ENCODE peak calls at places on chromosome 6, in ten cellular contexts. U is NCI-H446; M is activated CD4-positive, alpha-beta T cell treated with anti-CD3 and anti-CD28 coated beads, Interleukin-2, amount 50 U/mL, for 24 hours; L is AG04449; S is RCC 7860; Z is foreskin fibroblast; N is AG04450; C is uterus; G is LoVo; F is GM23248. A is an unnamed sample.

GRCh38 chr6:30044630-30045029 is 16.4 kb upstream of the POLR1H start:
- DNase-seq in U (no peak), M (no peak), L (peak; percentile 40), S (peak; percentile 66), Z (peak; percentile 57), N (no peak), C (no peak), G (no peak), F (peak; percentile 87), A (no peak)

GRCh38 chr6:118565317-118565960 is 17.3 kb downstream of the PLN start:
- DNase-seq in U (no peak), M (no peak), L (no peak), S (peak; percentile 36), Z (no peak), N (no peak), C (no peak), G (peak; percentile 42), F (no peak), A (peak; percentile 79)

GRCh38 chr6:140051521-140052455 is 677.3 kb upstream of the CITED2 start:
- DNase-seq in U (no peak), M (no peak), L (peak; percentile 98), S (peak; percentile 90), Z (peak; percentile 96), N (peak; percentile 88), C (no peak), G (no peak), F (peak; percentile 95), A (no peak)

GRCh38 chr6:143328885-143329284 is 121.6 kb downstream of the ADAT2 start:
- DNase-seq in U (no peak), M (no peak), L (no peak), S (no peak), Z (no peak), N (no peak), C (no peak), G (no peak), F (peak; percentile 39), A (no peak)

GRCh38 chr6:139486476-139486799 is 112.0 kb upstream of the CITED2 start:
- DNase-seq in U (no peak), M (no peak), L (no peak), S (no peak), Z (no peak), N (no peak), C (no peak), G (no peak), F (no peak), A (no peak)

GRCh38 chr6:157585274-157586087 is 204.5 kb downstream of the ZDHHC14 start:
- DNase-seq in U (no peak), M (no peak), L (no peak), S (no peak), Z (no peak), N (no peak), C (no peak), G (no peak), F (no peak), A (no peak)

GRCh38 chr6:39801456-39802251 is 9.5 kb downstream of the DAAM2 start:
- DNase-seq in U (no peak), M (no peak), L (no peak), S (no peak), Z (no peak), N (no peak), C (no peak), G (no peak), F (no peak), A (no peak)

GRCh38 chr6:157534134-157534871 is 153.3 kb downstream of the ZDHHC14 start:
- DNase-seq in U (no peak), M (no peak), L (no peak), S (no peak), Z (no peak), N (no peak), C (no peak), G (no peak), F (no peak), A (no peak)

GRCh38 chr6:10618409-10618808 is 76.0 kb downstream of the C6orf52 start:
- DNase-seq in U (no peak), M (no peak), L (no peak), S (no peak), Z (no peak), N (no peak), C (no peak), G (no peak), F (no peak), A (no peak)

GRCh38 chr6:118755941-118756646 is 104.7 kb upstream of the CEP85L start:
- DNase-seq in U (no peak), M (no peak), L (no peak), S (no peak), Z (no peak), N (no peak), C (no peak), G (no peak), F (no peak), A (no peak)